ENCODE peak calls at places on chromosomes 13 and 19, in four cellular contexts. R, W, H and G are unnamed samples.
A peak's percentile ranks its signal among the peaks of the same experiment; 100 is the strongest.

GRCh38 chr13:101594936-101595335 is 142.5 kb downstream of the ITGBL1 start:
- DNase-seq in W (no peak), H (no peak), R (no peak), G (no peak)

GRCh38 chr19:54420383-54421168 is 5.3 kb downstream of the TTYH1 start:
- DNase-seq in R (peak; percentile 30), H (no peak), W (peak; percentile 64), G (peak; percentile 97)

GRCh38 chr13:111922086-111922485 is 144.9 kb upstream of the SOX1 start:
- DNase-seq in H (no peak), R (no peak), W (no peak), G (no peak)

GRCh38 chr19:33878136-33878535 is 81.5 kb downstream of the KCTD15 start:
- DNase-seq in R (no peak), W (no peak), H (no peak), G (no peak)

GRCh38 chr19:44512326-44513298 is 12.3 kb upstream of the ZNF180 start:
- DNase-seq in R (peak; percentile 36), W (no peak), H (no peak), G (no peak)

GRCh38 chr13:85137516-85137915 is 661.7 kb downstream of the SLITRK6 start:
- DNase-seq in H (no peak), W (no peak), R (no peak), G (no peak)

GRCh38 chr19:14901675-14902260 is 15.8 kb upstream of the OR7A17 start:
- DNase-seq in W (no peak), H (no peak), R (no peak), G (no peak)

GRCh38 chr19:10454267-10454666 is 33.9 kb downstream of the PDE4A start:
- DNase-seq in R (no peak), H (no peak), W (no peak), G (peak; percentile 12)

GRCh38 chr19:40687525-40688016 is 2.9 kb downstream of the NUMBL start:
- DNase-seq in H (no peak), R (peak; percentile 75), W (peak; percentile 88), G (no peak)

GRCh38 chr13:26074706-26075105 is 22.9 kb upstream of the SHISA2 start:
- DNase-seq in H (no peak), R (peak; percentile 51), W (no peak), G (no peak)

GRCh38 chr19:39492225-39492624 is 6.5 kb upstream of the DLL3 start:
- DNase-seq in H (no peak), R (no peak), W (no peak), G (no peak)

GRCh38 chr19:4972509-4973230 is 3.8 kb downstream of the KDM4B start:
- DNase-seq in R (no peak), H (no peak), W (no peak), G (no peak)

GRCh38 chr13:82636119-82636518 is 1246.2 kb downstream of the SLITRK1 start:
- DNase-seq in W (no peak), R (no peak), H (no peak), G (no peak)

GRCh38 chr13:98930014-98930625 is 47.7 kb downstream of the DOCK9 start:
- DNase-seq in H (no peak), W (no peak), R (no peak), G (no peak)
- H3K27ac ChIP-seq in H (peak overlapping the region; percentile 14), W (peak overlapping the region; percentile 19), R (no peak overlapping the region), G (peak overlapping the region; percentile 31)

DNA sequence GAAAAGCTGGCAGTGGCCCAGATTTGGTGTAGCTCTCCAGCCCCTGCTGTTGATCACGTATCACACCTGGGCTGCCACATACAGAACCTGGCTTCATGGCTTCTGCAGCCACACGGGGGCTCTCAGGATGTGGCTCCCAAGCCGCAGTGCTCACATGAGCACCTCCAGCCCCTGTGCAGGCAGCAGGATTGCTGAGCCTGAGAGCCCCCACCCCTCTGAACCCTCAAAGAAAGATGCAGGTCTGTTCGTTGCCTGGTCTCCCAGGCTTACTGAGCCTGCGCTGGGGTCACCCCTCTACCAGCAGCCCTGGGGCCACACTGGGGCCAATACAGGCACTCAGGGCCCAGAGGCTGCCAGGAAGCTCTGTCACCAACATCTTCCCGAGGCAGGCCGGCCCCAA is 2.7 kb downstream of the PLEKHF1 start:
- DNase-seq in H (peak; percentile 69), W (no peak), R (no peak), G (no peak)
- H3K27ac ChIP-seq in H (peak overlapping the region; percentile 94), W (peak overlapping the region; percentile 93), R (no peak overlapping the region), G (no peak overlapping the region)

GRCh38 chr19:6709549-6709948 is 10.9 kb downstream of the C3 start:
- DNase-seq in R (no peak), H (no peak), W (no peak), G (no peak)
- H3K27ac ChIP-seq in R (no peak overlapping the region), H (no peak overlapping the region), W (no peak overlapping the region), G (no peak overlapping the region)

GRCh38 chr13:91126806-91127205 is 220.7 kb upstream of the MIR17HG start:
- DNase-seq in W (no peak), R (peak; percentile 28), H (no peak), G (no peak)
- H3K27ac ChIP-seq in W (no peak overlapping the region), R (no peak overlapping the region), H (no peak overlapping the region), G (no peak overlapping the region)

GRCh38 chr19:37980419-37980975 is 73.5 kb downstream of the SIPA1L3 start:
- DNase-seq in W (no peak), R (no peak), H (no peak), G (no peak)
- H3K27ac ChIP-seq in W (no peak overlapping the region), R (no peak overlapping the region), H (no peak overlapping the region), G (peak overlapping the region; percentile 9)

DNA sequence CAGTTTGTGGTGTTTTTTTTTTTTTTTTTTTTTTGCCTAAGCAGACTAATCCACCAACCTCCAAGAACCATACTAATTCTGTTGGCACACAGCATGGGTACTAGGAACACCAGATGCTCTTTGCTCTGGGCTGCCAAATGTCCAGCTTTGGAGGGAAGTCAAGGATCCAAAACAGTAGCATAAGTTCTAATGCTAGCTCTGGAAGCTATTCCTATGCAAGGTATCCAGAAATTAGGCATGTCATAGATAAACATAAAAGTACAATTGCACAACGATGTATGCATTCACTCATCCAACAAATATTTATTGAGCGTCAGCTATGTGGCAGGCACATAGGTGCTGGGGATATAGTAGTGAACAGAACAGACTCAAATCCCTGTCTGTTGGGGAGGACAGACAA is 64.4 kb upstream of the WDFY2 start:
- DNase-seq in W (no peak), H (no peak), R (no peak), G (no peak)
- H3K27ac ChIP-seq in W (no peak overlapping the region), H (no peak overlapping the region), R (no peak overlapping the region), G (no peak overlapping the region)

GRCh38 chr13:62704795-62705329 is 1289.2 kb upstream of the PCDH20 start:
- DNase-seq in W (no peak), H (no peak), R (no peak), G (no peak)
- H3K27ac ChIP-seq in W (no peak overlapping the region), H (no peak overlapping the region), R (no peak overlapping the region), G (no peak overlapping the region)

DNA sequence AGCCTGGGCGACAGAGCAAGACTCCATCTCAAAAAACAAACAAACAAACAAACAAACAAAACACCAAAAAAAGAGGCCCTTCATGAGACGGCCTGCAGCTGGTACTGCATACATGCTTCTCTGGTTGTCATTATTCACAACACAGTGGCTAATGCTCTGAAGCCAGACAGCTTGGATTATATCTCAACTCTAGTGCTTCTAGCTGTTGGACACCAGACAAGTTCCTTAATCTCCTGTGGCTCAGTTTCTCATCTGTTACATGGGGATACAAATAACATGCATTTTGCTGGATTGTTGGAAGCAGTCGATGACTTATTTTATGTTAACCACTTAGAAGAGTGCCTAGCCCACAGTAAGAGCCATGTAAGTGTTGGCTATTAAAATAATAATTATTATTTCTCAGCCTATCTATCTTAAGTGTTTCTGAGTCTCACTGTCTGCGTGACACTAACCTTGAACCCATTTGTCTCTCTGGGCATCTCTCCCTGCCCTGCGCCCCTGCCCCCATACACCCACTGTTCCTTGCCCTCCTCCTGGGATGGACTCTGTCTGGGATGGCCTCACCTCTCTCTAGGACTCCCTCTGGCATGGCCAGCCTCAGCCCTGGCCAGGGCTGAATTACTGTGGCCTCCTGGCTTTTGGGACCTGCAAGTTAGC is 3.1 kb upstream of the JUNB start:
- DNase-seq in W (no peak), R (no peak), H (no peak), G (no peak)
- H3K27ac ChIP-seq in W (peak overlapping the region; percentile 99), R (peak overlapping the region; percentile 89), H (peak overlapping the region; percentile 100), G (peak overlapping the region; percentile 99)

GRCh38 chr13:24539500-24540165 is 27.1 kb upstream of the PARP4 start:
- DNase-seq in W (no peak), H (no peak), R (no peak), G (no peak)

GRCh38 chr13:24540236-24541126 is 27.9 kb upstream of the PARP4 start:
- DNase-seq in H (no peak), R (no peak), W (no peak), G (no peak)

GRCh38 chr13:24541127-24541475 is 28.5 kb upstream of the PARP4 start:
- DNase-seq in R (no peak), H (no peak), W (peak; percentile 18), G (no peak)
- H3K27ac ChIP-seq in R (no peak overlapping the region), H (no peak overlapping the region), W (no peak overlapping the region), G (no peak overlapping the region)

DNA sequence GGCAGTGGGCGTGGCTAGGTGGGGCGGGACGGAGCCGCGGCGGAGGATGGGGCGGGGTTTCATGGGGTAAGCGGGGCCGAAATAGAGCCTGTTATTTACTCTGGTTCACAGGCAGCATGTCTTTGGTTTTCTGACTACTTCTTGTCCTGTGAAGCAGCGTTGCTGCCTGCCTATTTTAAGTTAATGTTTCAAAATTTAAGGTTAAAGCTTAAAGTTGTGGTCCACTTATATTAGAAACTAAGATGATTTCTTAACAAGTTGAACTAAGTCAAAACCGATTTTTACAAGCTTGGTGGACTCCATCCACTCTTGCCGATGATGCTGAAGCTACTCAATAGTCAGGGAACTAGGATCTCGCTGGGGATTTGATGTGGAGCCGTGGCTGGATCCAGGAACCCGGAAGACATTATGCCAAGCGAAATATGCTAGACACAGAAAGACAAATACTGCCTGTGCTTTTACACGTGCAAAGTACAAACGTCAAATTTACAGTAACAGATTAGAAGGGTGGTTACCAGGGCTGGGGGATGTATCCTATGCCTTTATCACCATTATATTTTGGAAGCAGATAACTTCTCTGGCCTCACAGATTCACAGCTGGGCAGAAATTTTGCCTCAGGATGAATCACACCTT is 456 bp upstream of the ZNF616 start:
- DNase-seq in H (no peak), W (no peak), R (no peak), G (no peak)
- H3K27ac ChIP-seq in H (peak overlapping the region; percentile 88), W (peak overlapping the region; percentile 91), R (no peak overlapping the region), G (peak overlapping the region; percentile 56)